ENCODE peak calls at places on chromosomes 6 and 20, in four cellular contexts. B, T, Z and M are unnamed samples. For H3K4me1, the result is how much of the 10 kb centered on the place peaks cover.

GRCh38 chr6:92408350-92408749 is 1011.0 kb downstream of the EPHA7 start:
- DNase-seq in B (no peak), T (no peak), Z (no peak), M (no peak)

GRCh38 chr6:11727995-11728961 is 50.3 kb downstream of the ADTRP start:
- DNase-seq in B (no peak), T (no peak), Z (no peak), M (no peak)

GRCh38 chr6:113482771-113483170 is 374.4 kb upstream of the MARCKS start:
- DNase-seq in B (no peak), T (no peak), Z (no peak), M (no peak)

GRCh38 chr6:33779305-33779704 is 9.6 kb downstream of the LEMD2 start:
- DNase-seq in B (no peak), T (no peak), Z (peak), M (no peak)

GRCh38 chr20:47319517-47320252 is 36.8 kb downstream of the ZMYND8 start:
- DNase-seq in B (no peak), T (peak), Z (peak), M (peak)

GRCh38 chr6:144360401-144360800 is 75.3 kb downstream of the UTRN start:
- DNase-seq in B (no peak), T (no peak), Z (no peak), M (no peak)

GRCh38 chr6:5025911-5026819 is 22.3 kb upstream of the RPP40 start:
- DNase-seq in B (peak), T (peak), Z (peak), M (peak)

GRCh38 chr20:43322851-43323250 is 133.1 kb upstream of the PTPRT start:
- DNase-seq in B (no peak), T (peak), Z (peak), M (no peak)

GRCh38 chr6:110875548-110876169 is 1.1 kb downstream of the AMD1 start:
- DNase-seq in B (peak), T (peak), Z (peak), M (peak)

GRCh38 chr6:209432-210103 is 82.7 kb upstream of the DUSP22 start:
- DNase-seq in B (no peak), T (no peak), Z (peak), M (no peak)

GRCh38 chr20:4445780-4446179 is 275.9 kb upstream of the PRND start:
- DNase-seq in B (no peak), T (no peak), Z (no peak), M (no peak)

GRCh38 chr6:114342826-114343781 is at the start of gene HS3ST5:
- DNase-seq in B (no peak), T (peak), Z (peak), M (peak)

GRCh38 chr6:146892613-146893401 is 294.0 kb downstream of the ADGB start:
- DNase-seq in B (no peak), T (peak), Z (peak), M (no peak)

GRCh38 chr6:151729829-151730495 is 77.5 kb upstream of the ESR1 start:
- DNase-seq in B (no peak), T (no peak), Z (no peak), M (no peak)

GRCh38 chr6:125421853-125422252 is 120.1 kb upstream of the HDDC2 start:
- DNase-seq in B (no peak), T (peak), Z (peak), M (peak)

GRCh38 chr6:85464260-85464644 is 14.4 kb downstream of the NT5E start:
- DNase-seq in B (no peak), T (peak), Z (no peak), M (no peak)

GRCh38 chr6:159110013-159110412 is 59.2 kb upstream of the FNDC1 start:
- DNase-seq in B (no peak), T (peak), Z (peak), M (no peak)

GRCh38 chr6:160431791-160432404 is 83.7 kb downstream of the SLC22A3 start:
- DNase-seq in B (no peak), T (peak), Z (peak), M (no peak)

GRCh38 chr6:75272145-75272840 is 12.3 kb downstream of the TMEM30A start:
- DNase-seq in B (no peak), T (peak), Z (no peak), M (no peak)

GRCh38 chr6:75268988-75269354 is 15.6 kb downstream of the TMEM30A start:
- DNase-seq in B (no peak), T (no peak), Z (no peak), M (no peak)

GRCh38 chr6:75267461-75267860 is 17.1 kb downstream of the TMEM30A start:
- DNase-seq in B (no peak), T (no peak), Z (no peak), M (no peak)

GRCh38 chr6:75266716-75267291 is 17.8 kb downstream of the TMEM30A start:
- DNase-seq in B (no peak), T (peak), Z (peak), M (no peak)

DNA sequence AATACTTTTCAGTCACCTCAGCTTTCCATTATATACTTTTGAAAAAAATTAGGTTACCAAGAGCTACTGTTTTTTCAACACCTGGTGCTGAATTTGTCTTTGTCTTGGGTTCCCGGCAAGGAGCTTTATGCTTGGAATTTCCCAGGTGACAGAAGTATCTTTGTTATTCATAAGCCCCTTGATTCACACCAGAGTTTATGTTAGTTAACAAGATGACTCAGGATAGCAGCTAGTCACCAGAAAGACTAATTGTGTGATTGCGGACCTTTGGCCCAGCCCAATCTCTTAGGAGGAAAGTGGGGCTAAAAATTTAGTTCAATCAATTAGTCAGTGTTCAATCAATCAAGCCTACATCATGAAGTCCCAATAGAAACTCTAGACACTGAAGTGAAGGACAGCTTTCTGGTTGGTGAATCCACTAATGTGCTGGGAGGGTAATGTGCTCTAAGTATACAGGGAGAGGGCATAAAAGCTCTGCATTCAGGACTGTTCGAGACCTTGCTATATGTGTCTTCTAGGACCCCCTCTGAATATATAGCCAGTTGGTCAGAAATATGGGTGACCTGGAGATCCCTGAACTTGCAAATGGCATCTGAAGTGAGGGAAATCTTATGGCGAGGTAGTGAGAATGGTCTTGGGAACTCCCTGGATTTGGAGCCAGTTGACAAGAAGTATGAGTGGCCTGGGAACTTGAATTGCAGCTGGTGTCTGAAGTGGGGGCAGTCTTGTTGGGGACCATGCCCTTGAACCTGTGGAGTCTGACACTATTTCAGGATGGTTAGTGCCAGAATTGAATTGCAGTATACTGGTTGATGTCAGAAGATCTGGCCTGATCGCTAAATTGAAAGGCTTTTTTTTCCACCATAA is 16.2 kb downstream of the TMEM30A start:
- DNase-seq in B (no peak), T (no peak), Z (no peak), M (no peak)
- H3K4me3 ChIP-seq in B (no peak), T (no peak), Z (no peak), M (no peak)

GRCh38 chr6:39867592-39867991 is 66.7 kb downstream of the MOCS1 start:
- DNase-seq in B (no peak), T (no peak), Z (no peak), M (no peak)

GRCh38 chr6:39859025-39859424 is 66.8 kb downstream of the DAAM2 start:
- DNase-seq in B (no peak), T (no peak), Z (no peak), M (no peak)

GRCh38 chr6:39865011-39865888 is 69.0 kb downstream of the MOCS1 start:
- DNase-seq in B (peak), T (peak), Z (peak), M (peak)

DNA sequence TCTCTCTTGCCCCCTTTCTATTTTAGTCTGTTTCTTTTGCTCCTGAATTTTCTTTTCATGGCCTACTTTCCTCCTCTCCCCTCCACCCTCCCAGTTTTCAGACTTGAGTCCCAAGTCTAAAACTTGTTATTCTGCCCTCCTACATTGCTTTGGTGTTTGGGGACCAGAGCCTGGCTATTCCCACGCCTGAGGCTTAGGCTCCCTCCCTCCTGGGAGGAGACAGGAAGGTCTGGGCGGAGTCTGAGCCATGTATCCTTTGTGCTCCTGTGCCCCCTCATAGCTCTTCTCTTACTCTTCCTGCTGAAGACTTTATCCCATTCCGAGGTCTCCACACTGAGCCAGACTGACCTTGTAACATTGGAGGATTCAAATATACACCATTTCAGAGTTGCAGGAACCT is 69.5 kb downstream of the DAAM2 start:
- DNase-seq in B (no peak), T (no peak), Z (no peak), M (peak)
- H3K4me1 ChIP-seq in B (under half), T (under half), Z (under half), M (under half)

GRCh38 chr20:1998715-1999114 is 4.9 kb upstream of the PDYN start:
- DNase-seq in B (no peak), T (no peak), Z (no peak), M (no peak)
- TF ChIP-seq CTCF in B (no peak), T (no peak), Z (no peak), M (no peak)

GRCh38 chr6:88165877-88166492 is at the start of gene CNR1:
- DNase-seq in B (peak), T (peak), Z (peak), M (peak)

GRCh38 chr6:88164061-88164460 is 2.1 kb downstream of the CNR1 start:
- DNase-seq in B (no peak), T (no peak), Z (no peak), M (no peak)

GRCh38 chr6:88166493-88166900 is 350 bp upstream of the CNR1 start:
- DNase-seq in B (no peak), T (no peak), Z (peak), M (no peak)

GRCh38 chr6:88163576-88163975 is 2.6 kb downstream of the CNR1 start:
- DNase-seq in B (no peak), T (no peak), Z (no peak), M (no peak)

GRCh38 chr6:88165087-88165876 is 865 bp downstream of the CNR1 start:
- DNase-seq in B (no peak), T (no peak), Z (no peak), M (no peak)
- H3K4me3 ChIP-seq in B (peak), T (peak), Z (no peak), M (peak)

GRCh38 chr6:136288566-136289326 is 900 bp downstream of the BCLAF1 start:
- DNase-seq in B (peak), T (peak), Z (peak), M (peak)

GRCh38 chr6:136280032-136280609 is 9.5 kb downstream of the BCLAF1 start:
- DNase-seq in B (no peak), T (no peak), Z (no peak), M (no peak)

GRCh38 chr6:136289327-136289578 is 393 bp downstream of the BCLAF1 start:
- DNase-seq in B (peak), T (peak), Z (peak), M (peak)

GRCh38 chr6:136282906-136283305 is 6.7 kb downstream of the BCLAF1 start:
- DNase-seq in B (no peak), T (no peak), Z (no peak), M (no peak)

DNA sequence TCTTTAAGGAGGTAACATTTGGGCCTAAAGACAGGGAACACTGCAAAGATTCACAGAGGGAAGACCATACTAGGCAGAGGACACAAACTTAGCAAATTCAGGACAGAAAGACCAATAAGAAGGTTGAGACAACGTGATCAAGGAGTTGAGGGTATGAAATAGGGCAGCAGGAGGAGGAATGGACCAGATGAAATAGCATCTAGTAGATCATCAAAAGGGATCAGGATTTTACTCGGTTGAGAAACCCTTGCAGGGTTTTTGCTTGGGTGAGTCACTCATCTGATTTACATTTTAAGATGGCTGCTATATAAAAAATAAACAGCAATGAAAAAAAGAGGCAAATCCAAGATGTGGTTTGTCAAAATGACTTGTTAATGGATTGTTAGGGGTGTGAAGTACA is 4.7 kb downstream of the BCLAF1 start:
- DNase-seq in B (no peak), T (peak), Z (no peak), M (no peak)
- H3K4me1 ChIP-seq in B (half or more), T (under half), Z (under half), M (half or more)

DNA sequence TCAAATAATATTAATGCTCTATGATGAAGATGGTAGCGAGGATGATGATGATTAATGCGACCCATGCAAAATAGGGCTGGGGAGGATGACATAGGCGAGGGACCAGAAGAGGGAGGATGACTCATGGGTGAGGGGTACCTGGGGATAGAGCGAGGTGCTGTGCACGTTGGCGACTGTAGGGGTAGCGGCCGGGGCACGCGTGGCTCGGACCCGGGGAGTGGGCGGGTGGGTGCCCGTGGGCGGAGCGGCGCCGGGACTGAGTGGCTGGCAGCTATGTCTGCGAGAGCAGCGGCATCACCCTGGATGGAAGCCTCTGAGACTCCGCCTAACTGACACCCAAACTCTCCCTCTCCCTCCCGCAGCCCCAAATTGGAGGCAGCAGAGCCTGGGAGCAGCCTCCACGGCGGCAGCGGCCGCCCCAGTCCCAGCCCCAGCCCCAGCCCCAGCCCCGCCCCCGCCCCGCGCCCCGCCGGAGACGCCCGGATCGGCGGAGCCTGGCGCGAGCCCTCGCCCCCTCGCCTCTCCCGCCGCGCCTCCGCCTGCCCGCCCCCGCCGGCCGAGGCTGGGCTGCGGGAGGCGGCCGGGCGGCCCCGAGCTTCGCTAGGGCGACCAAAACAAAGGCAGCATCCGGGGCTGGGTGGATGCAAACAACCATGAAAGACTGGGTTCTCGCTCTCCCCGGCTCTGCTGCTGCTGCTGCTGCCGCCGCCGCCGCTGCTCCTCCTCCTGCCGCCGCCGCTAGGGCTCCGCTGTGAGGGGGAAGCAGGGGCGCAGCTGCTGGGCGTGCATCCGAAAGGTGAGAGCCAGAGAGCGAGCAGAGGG is at the start of gene RIMS1:
- DNase-seq in B (no peak), T (peak), Z (no peak), M (peak)
- TF ChIP-seq CTCF in B (no peak), T (peak), Z (no peak), M (no peak)